ENCODE peak calls at places on chromosomes 6 and 20, in six cellular contexts. F is Caco-2, H is AG09309, X is tibial artery, M is AG10803, B is tibial nerve. Y is an unnamed sample.

GRCh38 chr6:109059148-109059547 is 35.5 kb downstream of the SESN1 start:
- DNase-seq in F (no peak), H (no peak), X (no peak), M (peak; percentile 31), B (no peak), Y (no peak)

GRCh38 chr6:155414049-155414448 is 41.6 kb downstream of the NOX3 start:
- DNase-seq in F (no peak), H (no peak), X (no peak), M (no peak), B (no peak), Y (no peak)

GRCh38 chr6:140168365-140168764 is 793.9 kb upstream of the CITED2 start:
- DNase-seq in F (no peak), H (no peak), X (no peak), M (no peak), B (no peak), Y (no peak)

GRCh38 chr6:10424005-10424404 is 9.1 kb upstream of the TFAP2A start:
- DNase-seq in F (no peak), H (no peak), X (no peak), M (no peak), B (no peak), Y (no peak)

GRCh38 chr6:4323322-4323721 is 187.9 kb upstream of the ECI2 start:
- DNase-seq in F (no peak), H (no peak), X (no peak), M (no peak), B (no peak), Y (no peak)

GRCh38 chr20:57308451-57309410 is 20.9 kb upstream of the SPO11 start:
- DNase-seq in F (peak; percentile 67), H (no peak), X (no peak), M (no peak), B (no peak), Y (no peak)

GRCh38 chr20:36852187-36852586 is 23.8 kb upstream of the TLDC2 start:
- DNase-seq in F (no peak), H (no peak), X (no peak), M (peak; percentile 30), B (no peak), Y (no peak)

GRCh38 chr6:18154507-18155272 is at the start of gene TPMT:
- DNase-seq in F (peak; percentile 20), H (no peak), X (peak; percentile 38), M (no peak), B (no peak), Y (peak; percentile 99)

GRCh38 chr20:1860446-1860845 is 34.8 kb upstream of the SIRPA start:
- DNase-seq in F (no peak), H (peak; percentile 24), X (no peak), M (peak; percentile 85), B (no peak), Y (no peak)

GRCh38 chr20:1661542-1662299 is 4.1 kb upstream of the SIRPG start:
- DNase-seq in F (no peak), H (no peak), X (no peak), M (no peak), B (no peak), Y (no peak)

GRCh38 chr20:62657956-62658355 is 15.7 kb downstream of the SLCO4A1 start:
- DNase-seq in F (no peak), H (no peak), X (no peak), M (no peak), B (no peak), Y (no peak)

GRCh38 chr20:57325632-57326356 is 3.8 kb upstream of the SPO11 start:
- DNase-seq in F (no peak), H (no peak), X (no peak), M (no peak), B (no peak), Y (no peak)

GRCh38 chr6:7589949-7590917 is at the start of gene SNRNP48:
- DNase-seq in F (peak; percentile 94), H (peak; percentile 69), X (peak; percentile 97), M (peak; percentile 90), B (peak; percentile 97), Y (peak; percentile 94)

GRCh38 chr20:17835240-17835940 is 133.2 kb downstream of the SNX5 start:
- DNase-seq in F (no peak), H (peak; percentile 63), X (peak; percentile 83), M (peak; percentile 84), B (peak; percentile 26), Y (peak; percentile 89)

GRCh38 chr6:138517635-138518034 is 18.3 kb upstream of the NHSL1 start:
- DNase-seq in F (peak; percentile 35), H (no peak), X (no peak), M (peak; percentile 46), B (no peak), Y (no peak)

GRCh38 chr6:170152989-170153388 is 137.9 kb downstream of the DLL1 start:
- DNase-seq in F (peak; percentile 28), H (no peak), X (no peak), M (no peak), B (no peak), Y (no peak)

GRCh38 chr6:163984446-163984936 is 570.0 kb downstream of the QKI start:
- DNase-seq in F (no peak), H (no peak), X (no peak), M (no peak), B (no peak), Y (no peak)

GRCh38 chr6:155100087-155100486 is 105.0 kb downstream of the TIAM2 start:
- DNase-seq in F (no peak), H (no peak), X (no peak), M (no peak), B (no peak), Y (no peak)

GRCh38 chr6:86706449-86706848 is 230.9 kb upstream of the HTR1E start:
- DNase-seq in F (peak; percentile 28), H (no peak), X (no peak), M (no peak), B (no peak), Y (no peak)

GRCh38 chr6:29834564-29835436 is 7.2 kb downstream of the HLA-G start:
- DNase-seq in F (peak; percentile 47), H (no peak), X (no peak), M (peak; percentile 8), B (no peak), Y (no peak)

GRCh38 chr20:13102237-13102636 is 93.5 kb downstream of the SPTLC3 start:
- DNase-seq in F (no peak), H (no peak), X (no peak), M (no peak), B (no peak), Y (no peak)

GRCh38 chr20:10447028-10447427 is 11.9 kb downstream of the SLX4IP start:
- DNase-seq in F (no peak), H (peak; percentile 55), X (no peak), M (peak; percentile 72), B (no peak), Y (no peak)

GRCh38 chr20:62309198-62309944 is 6.6 kb downstream of the ADRM1 start:
- DNase-seq in F (peak; percentile 35), H (no peak), X (no peak), M (no peak), B (no peak), Y (no peak)

GRCh38 chr6:6600865-6601264 is 12.3 kb downstream of the LY86 start:
- DNase-seq in F (no peak), H (no peak), X (no peak), M (no peak), B (no peak), Y (no peak)

GRCh38 chr6:169450097-169450496 is 196.5 kb upstream of the THBS2 start:
- DNase-seq in F (no peak), H (no peak), X (no peak), M (no peak), B (no peak), Y (no peak)

GRCh38 chr6:12804967-12805645 is 88.5 kb downstream of the PHACTR1 start:
- DNase-seq in F (no peak), H (no peak), X (no peak), M (peak; percentile 40), B (no peak), Y (no peak)

GRCh38 chr6:93423542-93423941 is 4.2 kb upstream of the EPHA7 start:
- DNase-seq in F (peak; percentile 66), H (no peak), X (no peak), M (no peak), B (no peak), Y (no peak)

GRCh38 chr20:51563597-51564332 is 21.2 kb upstream of the NFATC2 start:
- DNase-seq in F (peak; percentile 72), H (peak; percentile 52), X (peak; percentile 74), M (peak; percentile 81), B (peak; percentile 57), Y (peak; percentile 88)

GRCh38 chr6:168501561-168501960 is 60.6 kb downstream of the SMOC2 start:
- DNase-seq in F (no peak), H (no peak), X (no peak), M (no peak), B (no peak), Y (no peak)

DNA sequence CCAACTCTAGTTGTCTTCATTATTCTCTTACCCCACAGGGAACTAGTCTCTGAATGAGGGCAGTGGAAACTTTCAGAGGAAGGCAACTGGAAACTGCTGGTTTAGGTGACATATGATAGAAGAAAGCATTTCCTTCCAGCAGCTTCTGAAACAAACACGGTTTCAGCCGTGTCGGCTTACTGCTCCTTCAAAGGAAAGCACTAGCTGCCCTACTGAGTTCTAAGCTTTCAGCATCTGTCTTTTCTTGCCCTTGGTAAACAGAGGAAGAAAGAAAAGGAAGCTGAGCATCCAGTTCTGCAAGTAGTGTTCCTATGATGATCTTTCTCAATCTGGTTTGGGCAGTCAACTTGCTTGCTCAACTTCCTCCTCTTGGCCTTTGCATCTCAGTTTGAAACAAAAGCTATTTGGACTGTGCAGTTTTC is 117.5 kb upstream of the CEP85L start:
- DNase-seq in F (peak; percentile 17), H (no peak), X (no peak), M (no peak), B (no peak), Y (no peak)
- H3K4me3 ChIP-seq in F (no peak overlapping the region), H (no peak overlapping the region), X (no peak overlapping the region), M (no peak overlapping the region), B (no peak overlapping the region), Y (no peak overlapping the region)

GRCh38 chr6:27280540-27281000 is 31.5 kb downstream of the POM121L2 start:
- DNase-seq in F (no peak), H (no peak), X (no peak), M (no peak), B (no peak), Y (no peak)
- H3K4me3 ChIP-seq in F (peak overlapping the region; percentile 42), H (peak overlapping the region; percentile 33), X (no peak overlapping the region), M (peak overlapping the region; percentile 55), B (no peak overlapping the region), Y (no peak overlapping the region)

DNA sequence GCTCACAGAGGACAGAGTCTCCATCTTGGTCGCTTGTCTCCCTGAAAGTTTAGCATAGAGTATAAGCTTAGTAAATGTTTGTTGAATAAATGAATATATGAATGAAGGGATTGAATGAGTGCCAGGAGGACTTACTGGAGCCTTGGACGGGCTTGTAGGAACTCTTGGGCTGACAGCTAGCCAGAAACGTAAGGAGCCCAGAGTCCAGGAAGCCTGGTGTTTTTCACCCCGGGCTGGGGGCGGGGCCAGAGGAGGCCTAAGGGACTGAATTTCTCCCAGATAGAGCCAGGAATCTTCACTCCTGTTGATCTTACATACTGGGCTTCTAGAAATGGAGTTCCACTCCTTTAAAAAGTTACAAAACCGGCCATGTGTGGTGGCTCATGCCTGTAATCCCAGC is 68.5 kb upstream of the SRSF6 start:
- DNase-seq in F (no peak), H (no peak), X (no peak), M (no peak), B (no peak), Y (no peak)
- H3K4me3 ChIP-seq in F (no peak overlapping the region), H (no peak overlapping the region), X (no peak overlapping the region), M (no peak overlapping the region), B (no peak overlapping the region), Y (no peak overlapping the region)

GRCh38 chr6:42140756-42141602 is 1.4 kb downstream of the C6orf132 start:
- DNase-seq in F (no peak), H (no peak), X (peak; percentile 74), M (peak; percentile 55), B (peak; percentile 28), Y (no peak)
- H3K4me3 ChIP-seq in F (peak overlapping the region; percentile 82), H (no peak overlapping the region), X (peak overlapping the region; percentile 50), M (peak overlapping the region; percentile 77), B (peak overlapping the region; percentile 43), Y (no peak overlapping the region)

GRCh38 chr20:23083553-23084220 is 2.4 kb downstream of the CD93 start:
- DNase-seq in F (no peak), H (no peak), X (no peak), M (no peak), B (no peak), Y (peak; percentile 73)
- H3K4me3 ChIP-seq in F (no peak overlapping the region), H (no peak overlapping the region), X (peak overlapping the region; percentile 45), M (no peak overlapping the region), B (peak overlapping the region; percentile 26), Y (peak overlapping the region; percentile 71)

Y was measured in coronary artery.